ENCODE peak calls at places on chromosomes 6 and 20, in six cellular contexts. I, L, O, H, W and U are unnamed samples.

GRCh38 chr6:86856937-86857563 is 80.3 kb upstream of the HTR1E start:
- DNase-seq in I (peak; percentile 39), L (peak; percentile 71), O (no peak), H (peak; percentile 33), W (peak; percentile 3), U (peak; percentile 18)

GRCh38 chr20:24503352-24503931 is 34.0 kb downstream of the SYNDIG1 start:
- DNase-seq in I (no peak), L (no peak), O (peak; percentile 19), H (no peak), W (peak; percentile 50), U (peak; percentile 4)

GRCh38 chr6:147676896-147677295 is 168.4 kb downstream of the SAMD5 start:
- DNase-seq in I (no peak), L (no peak), O (no peak), H (no peak), W (no peak), U (peak; percentile 16)

GRCh38 chr6:94196891-94197290 is 777.5 kb upstream of the EPHA7 start:
- DNase-seq in I (no peak), L (no peak), O (no peak), H (no peak), W (no peak), U (no peak)

GRCh38 chr6:90787411-90787810 is 200.5 kb upstream of the MAP3K7 start:
- DNase-seq in I (no peak), L (no peak), O (no peak), H (no peak), W (no peak), U (no peak)

GRCh38 chr20:44485078-44485829 is 9.6 kb downstream of the TTPAL start:
- DNase-seq in I (no peak), L (no peak), O (no peak), H (no peak), W (no peak), U (no peak)

GRCh38 chr6:79630883-79631799 is at the start of gene SH3BGRL2:
- DNase-seq in I (peak; percentile 64), L (peak; percentile 95), O (peak; percentile 85), H (peak; percentile 89), W (peak; percentile 55), U (peak; percentile 74)

GRCh38 chr6:142313284-142313683 is 11.5 kb downstream of the ADGRG6 start:
- DNase-seq in I (no peak), L (no peak), O (no peak), H (no peak), W (peak; percentile 79), U (peak; percentile 78)

GRCh38 chr20:57654363-57654997 is 34.3 kb upstream of the ZBP1 start:
- DNase-seq in I (peak; percentile 86), L (peak; percentile 79), O (peak; percentile 76), H (peak; percentile 42), W (peak; percentile 25), U (peak; percentile 55)

GRCh38 chr6:158086054-158086705 is 81.9 kb downstream of the SERAC1 start:
- DNase-seq in I (no peak), L (no peak), O (no peak), H (no peak), W (peak; percentile 64), U (peak; percentile 73)

GRCh38 chr6:90293319-90293937 is 3.2 kb downstream of the BACH2 start:
- DNase-seq in I (no peak), L (peak; percentile 49), O (no peak), H (no peak), W (peak; percentile 37), U (peak; percentile 47)

GRCh38 chr6:46263709-46264091 is 92.9 kb upstream of the ENPP5 start:
- DNase-seq in I (no peak), L (no peak), O (no peak), H (no peak), W (peak; percentile 39), U (peak; percentile 88)

GRCh38 chr6:143198312-143198711 is 137.6 kb downstream of the AIG1 start:
- DNase-seq in I (peak; percentile 42), L (no peak), O (no peak), H (no peak), W (no peak), U (no peak)

GRCh38 chr6:16286151-16286522 is 47.8 kb downstream of the GMPR start:
- DNase-seq in I (peak; percentile 59), L (peak; percentile 81), O (peak; percentile 84), H (peak; percentile 37), W (no peak), U (peak; percentile 36)

GRCh38 chr6:125014157-125014957 is 52.1 kb downstream of the RNF217 start:
- DNase-seq in I (no peak), L (no peak), O (no peak), H (no peak), W (peak; percentile 82), U (peak; percentile 85)

GRCh38 chr20:60862601-60863000 is 389.5 kb upstream of the CDH4 start:
- DNase-seq in I (no peak), L (no peak), O (no peak), H (no peak), W (no peak), U (peak; percentile 50)

GRCh38 chr6:43817192-43817591 is 47.2 kb downstream of the VEGFA start:
- DNase-seq in I (peak; percentile 74), L (peak; percentile 40), O (peak; percentile 72), H (peak; percentile 72), W (no peak), U (no peak)

GRCh38 chr6:7468382-7469081 is 72.9 kb upstream of the DSP start:
- DNase-seq in I (peak; percentile 65), L (no peak), O (no peak), H (no peak), W (peak; percentile 41), U (peak; percentile 23)

GRCh38 chr6:150541587-150541986 is 58.1 kb upstream of the PLEKHG1 start:
- DNase-seq in I (no peak), L (no peak), O (no peak), H (peak; percentile 9), W (no peak), U (peak; percentile 5)

GRCh38 chr6:44475779-44476434 is 88.4 kb downstream of the CDC5L start:
- DNase-seq in I (peak; percentile 91), L (peak; percentile 91), O (peak; percentile 93), H (peak; percentile 59), W (no peak), U (peak; percentile 70)

GRCh38 chr20:19251506-19251905 is 39.1 kb downstream of the SLC24A3 start:
- DNase-seq in I (no peak), L (no peak), O (no peak), H (no peak), W (no peak), U (no peak)

GRCh38 chr20:21361266-21361665 is 36.1 kb downstream of the NKX2-4 start:
- DNase-seq in I (no peak), L (no peak), O (no peak), H (no peak), W (peak; percentile 34), U (peak; percentile 43)

GRCh38 chr20:62197321-62197720 is 14.5 kb downstream of the MTG2 start:
- DNase-seq in I (no peak), L (no peak), O (no peak), H (no peak), W (no peak), U (no peak)

GRCh38 chr20:63505723-63506122 is 6.8 kb upstream of the EEF1A2 start:
- DNase-seq in I (no peak), L (no peak), O (no peak), H (no peak), W (no peak), U (no peak)

GRCh38 chr20:3586111-3586510 is 77.1 kb downstream of the GFRA4 start:
- DNase-seq in I (no peak), L (no peak), O (no peak), H (no peak), W (no peak), U (no peak)

GRCh38 chr20:9087531-9088217 is 18.8 kb downstream of the PLCB4 start:
- DNase-seq in I (no peak), L (no peak), O (no peak), H (no peak), W (no peak), U (no peak)

GRCh38 chr6:151387581-151387980 is 3.8 kb downstream of the ZBTB2 start:
- DNase-seq in I (no peak), L (no peak), O (no peak), H (no peak), W (peak; percentile 84), U (peak; percentile 88)

GRCh38 chr20:35711588-35712209 is 12.5 kb downstream of the ROMO1 start:
- DNase-seq in I (no peak), L (no peak), O (no peak), H (no peak), W (no peak), U (no peak)
- H3K4me1 ChIP-seq in I (no peaks in the 10 kb centered on the region), L (no peaks in the 10 kb centered on the region), O (no peaks in the 10 kb centered on the region), H (no peaks in the 10 kb centered on the region), W (no peaks in the 10 kb centered on the region), U (no peaks in the 10 kb centered on the region)

DNA sequence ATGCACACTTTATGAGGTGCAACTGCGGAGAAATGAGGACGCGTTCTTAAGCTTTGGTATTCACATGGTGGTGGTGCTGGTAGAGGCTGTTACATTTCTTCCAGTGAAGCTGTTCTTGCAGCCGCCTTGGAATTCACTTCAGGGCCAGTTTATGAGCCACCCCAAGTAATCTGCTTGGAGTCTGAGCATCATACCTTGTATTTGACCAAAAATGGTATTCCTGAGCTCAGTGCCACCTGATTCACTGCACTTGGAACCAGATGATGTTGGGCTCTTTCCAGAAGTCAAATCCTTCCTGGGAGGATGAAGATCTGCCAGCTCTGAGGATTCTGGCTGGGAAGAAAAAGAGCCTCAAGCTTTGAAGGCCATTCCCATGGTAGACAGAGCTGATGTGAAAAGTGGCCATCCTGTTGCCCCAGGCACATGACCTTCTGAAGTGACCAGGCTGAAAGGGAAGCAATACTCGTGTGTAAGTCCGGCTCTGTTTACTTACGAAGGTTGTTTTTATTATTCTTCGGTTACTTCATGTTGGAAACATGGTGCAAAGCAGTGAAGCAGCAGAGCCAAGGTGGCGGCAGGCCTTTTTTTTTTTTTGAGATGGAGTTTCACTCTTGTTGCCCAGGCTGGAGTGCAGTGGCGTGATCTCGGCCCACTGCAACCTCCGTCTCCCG is 7.7 kb downstream of the MANBAL start:
- DNase-seq in I (no peak), L (no peak), O (no peak), H (no peak), W (peak; percentile 95), U (peak; percentile 97)
- TF ChIP-seq CTCF in I (no peak), L (no peak), O (no peak), H (no peak), W (no peak), U (no peak)

GRCh38 chr20:33054791-33055190 is 1.1 kb downstream of the BPIFB3 start:
- DNase-seq in I (no peak), L (no peak), O (no peak), H (no peak), W (no peak), U (no peak)
- H3K9ac ChIP-seq in I (no peak overlapping the region), L (no peak overlapping the region), O (no peak overlapping the region), H (no peak overlapping the region), W (no peak overlapping the region), U (no peak overlapping the region)

GRCh38 chr6:13395272-13396237 is 67.2 kb upstream of the TBC1D7 start:
- DNase-seq in I (peak; percentile 79), L (no peak), O (no peak), H (peak; percentile 59), W (peak; percentile 89), U (peak; percentile 93)
- H3K4me1 ChIP-seq in I (peaks cover 24% of the 10 kb centered on the region), L (peaks cover 10% of the 10 kb centered on the region), O (peaks cover 2% of the 10 kb centered on the region), H (peaks cover 20% of the 10 kb centered on the region), W (peaks cover 10% of the 10 kb centered on the region), U (peaks cover 11% of the 10 kb centered on the region)